ENCODE peak calls at places on chromosomes 3 and 15, in ten cellular contexts. One of them, this sample, is unnamed.
A peak's percentile ranks its signal among the peaks of the same experiment; 100 is the strongest.

GRCh38 chr15:92633418-92633817 is 22.2 kb downstream of the FAM174B start:
- DNase-seq in stomach: no peak
- DNase-seq in K562: no peak
- DNase-seq in ovary: peak; percentile 2
- DNase-seq in suprapubic skin: no peak
- DNase-seq in sigmoid colon: no peak
- DNase-seq in esophagus muscularis mucosa: no peak
- DNase-seq in upper lobe of left lung: no peak
- DNase-seq in H1: no peak
- DNase-seq in A549: no peak
- DNase-seq in this sample: no peak

GRCh38 chr3:101623656-101624055 is 49.7 kb downstream of the PCNP start:
- DNase-seq in A549: no peak
- DNase-seq in ovary: no peak
- DNase-seq in H1: no peak
- DNase-seq in K562: no peak
- DNase-seq in sigmoid colon: no peak
- DNase-seq in stomach: no peak
- DNase-seq in upper lobe of left lung: no peak
- DNase-seq in esophagus muscularis mucosa: no peak
- DNase-seq in suprapubic skin: no peak
- DNase-seq in this sample: no peak

GRCh38 chr15:65209701-65210643 is 1.3 kb downstream of the CILP start:
- DNase-seq in esophagus muscularis mucosa: no peak
- DNase-seq in A549: no peak
- DNase-seq in upper lobe of left lung: no peak
- DNase-seq in K562: no peak
- DNase-seq in sigmoid colon: peak; percentile 69
- DNase-seq in suprapubic skin: no peak
- DNase-seq in H1: no peak
- DNase-seq in ovary: no peak
- DNase-seq in stomach: no peak
- DNase-seq in this sample: no peak

GRCh38 chr15:27028836-27029482 is 58.0 kb downstream of the GABRG3 start:
- DNase-seq in H1: no peak
- DNase-seq in upper lobe of left lung: peak; percentile 54
- DNase-seq in ovary: no peak
- DNase-seq in sigmoid colon: no peak
- DNase-seq in esophagus muscularis mucosa: peak; percentile 53
- DNase-seq in stomach: no peak
- DNase-seq in suprapubic skin: no peak
- DNase-seq in K562: no peak
- DNase-seq in A549: no peak
- DNase-seq in this sample: no peak

GRCh38 chr3:17840651-17841050 is 98.2 kb upstream of the TBC1D5 start:
- DNase-seq in H1: no peak
- DNase-seq in sigmoid colon: no peak
- DNase-seq in upper lobe of left lung: no peak
- DNase-seq in suprapubic skin: no peak
- DNase-seq in ovary: no peak
- DNase-seq in K562: no peak
- DNase-seq in A549: no peak
- DNase-seq in stomach: no peak
- DNase-seq in esophagus muscularis mucosa: no peak
- DNase-seq in this sample: no peak

GRCh38 chr15:34494084-34494399 is 56.4 kb upstream of the GOLGA8A start:
- DNase-seq in K562: no peak
- DNase-seq in H1: no peak
- DNase-seq in suprapubic skin: no peak
- DNase-seq in stomach: no peak
- DNase-seq in upper lobe of left lung: no peak
- DNase-seq in A549: no peak
- DNase-seq in esophagus muscularis mucosa: no peak
- DNase-seq in sigmoid colon: no peak
- DNase-seq in ovary: no peak
- DNase-seq in this sample: no peak

GRCh38 chr3:105518806-105519418 is 152.2 kb downstream of the ALCAM start:
- DNase-seq in esophagus muscularis mucosa: no peak
- DNase-seq in K562: peak; percentile 17
- DNase-seq in stomach: no peak
- DNase-seq in sigmoid colon: no peak
- DNase-seq in A549: peak; percentile 74
- DNase-seq in ovary: no peak
- DNase-seq in H1: no peak
- DNase-seq in suprapubic skin: no peak
- DNase-seq in upper lobe of left lung: no peak
- DNase-seq in this sample: no peak

GRCh38 chr3:87247086-87247781 is 20.1 kb downstream of the CHMP2B start:
- DNase-seq in suprapubic skin: no peak
- DNase-seq in H1: no peak
- DNase-seq in stomach: no peak
- DNase-seq in sigmoid colon: no peak
- DNase-seq in A549: no peak
- DNase-seq in esophagus muscularis mucosa: no peak
- DNase-seq in ovary: no peak
- DNase-seq in upper lobe of left lung: no peak
- DNase-seq in K562: no peak
- DNase-seq in this sample: no peak

GRCh38 chr15:57322602-57323250 is 53.6 kb upstream of the CGNL1 start:
- DNase-seq in ovary: no peak
- DNase-seq in A549: no peak
- DNase-seq in stomach: no peak
- DNase-seq in sigmoid colon: no peak
- DNase-seq in suprapubic skin: no peak
- DNase-seq in esophagus muscularis mucosa: no peak
- DNase-seq in upper lobe of left lung: no peak
- DNase-seq in K562: no peak
- DNase-seq in H1: no peak
- DNase-seq in this sample: no peak
- H3K27ac ChIP-seq in ovary: no peak overlapping the region
- H3K27ac ChIP-seq in A549: peak overlapping the region; percentile 91
- H3K27ac ChIP-seq in stomach: no peak overlapping the region
- H3K27ac ChIP-seq in sigmoid colon: no peak overlapping the region
- H3K27ac ChIP-seq in suprapubic skin: no peak overlapping the region
- H3K27ac ChIP-seq in esophagus muscularis mucosa: no peak overlapping the region
- H3K27ac ChIP-seq in upper lobe of left lung: no peak overlapping the region
- H3K27ac ChIP-seq in K562: peak overlapping the region; percentile 99
- H3K27ac ChIP-seq in H1: no peak overlapping the region
- H3K27ac ChIP-seq in this sample: peak overlapping the region; percentile 82

DNA sequence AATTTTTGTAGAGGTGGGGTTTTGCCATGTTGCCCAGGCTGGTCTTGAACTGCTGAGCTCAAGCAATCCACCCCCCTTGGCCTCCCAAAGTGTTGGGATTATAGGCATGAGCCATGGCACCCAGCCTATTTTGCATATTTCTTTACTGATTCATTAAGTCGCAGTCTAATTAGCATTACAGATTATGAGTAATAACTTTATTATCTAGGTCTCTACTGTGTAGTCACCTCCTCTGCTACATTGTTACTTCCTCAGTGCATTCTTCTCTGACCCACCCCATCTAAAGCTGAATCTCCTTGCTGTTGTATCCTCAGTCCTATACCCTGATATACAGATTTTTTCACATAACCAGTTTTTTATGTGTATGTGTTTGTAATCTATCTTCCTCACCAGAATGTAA is 61.7 kb downstream of the TFDP2 start:
- DNase-seq in stomach: no peak
- DNase-seq in suprapubic skin: no peak
- DNase-seq in K562: no peak
- DNase-seq in sigmoid colon: no peak
- DNase-seq in upper lobe of left lung: no peak
- DNase-seq in esophagus muscularis mucosa: no peak
- DNase-seq in A549: no peak
- DNase-seq in ovary: no peak
- DNase-seq in H1: no peak
- DNase-seq in this sample: no peak
- TF ChIP-seq EP300 in stomach: no peak
- TF ChIP-seq EP300 in suprapubic skin: no peak
- TF ChIP-seq EP300 in K562: no peak
- TF ChIP-seq EP300 in sigmoid colon: no peak
- TF ChIP-seq EP300 in upper lobe of left lung: no peak
- TF ChIP-seq EP300 in esophagus muscularis mucosa: no peak
- TF ChIP-seq EP300 in A549: no peak
- TF ChIP-seq EP300 in ovary: no peak
- TF ChIP-seq EP300 in H1: no peak
- TF ChIP-seq EP300 in this sample: no peak

GRCh38 chr15:40295870-40296560 is 11.7 kb downstream of the PLCB2 start:
- DNase-seq in H1: no peak
- DNase-seq in ovary: no peak
- DNase-seq in upper lobe of left lung: no peak
- DNase-seq in suprapubic skin: no peak
- DNase-seq in sigmoid colon: peak; percentile 74
- DNase-seq in esophagus muscularis mucosa: no peak
- DNase-seq in stomach: no peak
- DNase-seq in K562: no peak
- DNase-seq in A549: no peak
- DNase-seq in this sample: no peak
- TF ChIP-seq POLR2A in H1: no peak
- TF ChIP-seq POLR2A in ovary: no peak
- TF ChIP-seq POLR2A in upper lobe of left lung: no peak
- TF ChIP-seq POLR2A in suprapubic skin: no peak
- TF ChIP-seq POLR2A in sigmoid colon: no peak
- TF ChIP-seq POLR2A in esophagus muscularis mucosa: no peak
- TF ChIP-seq POLR2A in stomach: no peak
- TF ChIP-seq POLR2A in K562: no peak
- TF ChIP-seq POLR2A in A549: no peak
- TF ChIP-seq POLR2A in this sample: no peak

GRCh38 chr3:16442730-16443129 is 70.8 kb downstream of the RFTN1 start:
- DNase-seq in K562: no peak
- DNase-seq in H1: no peak
- DNase-seq in suprapubic skin: no peak
- DNase-seq in stomach: no peak
- DNase-seq in sigmoid colon: no peak
- DNase-seq in ovary: no peak
- DNase-seq in esophagus muscularis mucosa: no peak
- DNase-seq in A549: no peak
- DNase-seq in upper lobe of left lung: no peak
- DNase-seq in this sample: no peak
- H3K27ac ChIP-seq in K562: no peak overlapping the region
- H3K27ac ChIP-seq in H1: no peak overlapping the region
- H3K27ac ChIP-seq in suprapubic skin: no peak overlapping the region
- H3K27ac ChIP-seq in stomach: no peak overlapping the region
- H3K27ac ChIP-seq in sigmoid colon: no peak overlapping the region
- H3K27ac ChIP-seq in ovary: no peak overlapping the region
- H3K27ac ChIP-seq in esophagus muscularis mucosa: no peak overlapping the region
- H3K27ac ChIP-seq in A549: no peak overlapping the region
- H3K27ac ChIP-seq in upper lobe of left lung: no peak overlapping the region
- H3K27ac ChIP-seq in this sample: no peak overlapping the region

DNA sequence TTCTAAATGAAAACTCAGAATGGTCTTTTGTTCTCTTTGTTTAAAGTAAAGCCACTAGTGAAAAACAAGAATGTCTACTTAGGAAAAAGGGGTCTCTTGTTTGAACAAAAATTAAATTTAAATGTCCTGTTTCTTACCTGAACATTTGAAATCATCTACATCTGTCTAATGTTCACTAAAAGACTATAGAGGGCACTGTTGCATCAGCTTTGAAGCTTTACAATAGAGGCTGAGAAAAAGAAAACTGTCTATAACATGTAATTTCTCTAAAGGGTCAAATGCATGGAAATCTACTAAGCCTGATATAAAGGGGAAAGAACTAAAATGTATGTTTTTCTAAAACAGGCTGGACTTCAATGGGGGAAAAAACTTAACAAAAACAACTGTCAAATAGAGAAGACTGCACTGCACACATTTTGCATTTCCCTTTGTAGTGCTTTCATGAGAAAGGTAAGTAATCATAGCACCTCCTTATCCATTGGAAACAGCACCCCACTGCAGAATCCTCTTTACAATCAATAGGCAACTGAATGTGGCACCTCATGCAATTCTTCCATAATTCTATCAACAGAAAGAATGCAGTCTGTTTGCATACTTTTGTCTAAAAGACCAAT is 26.3 kb downstream of the DPH6 start:
- DNase-seq in esophagus muscularis mucosa: no peak
- DNase-seq in sigmoid colon: no peak
- DNase-seq in K562: peak; percentile 12
- DNase-seq in A549: peak; percentile 32
- DNase-seq in ovary: no peak
- DNase-seq in suprapubic skin: no peak
- DNase-seq in stomach: no peak
- DNase-seq in H1: no peak
- DNase-seq in upper lobe of left lung: no peak
- DNase-seq in this sample: no peak
- TF ChIP-seq EP300 in esophagus muscularis mucosa: no peak
- TF ChIP-seq EP300 in sigmoid colon: no peak
- TF ChIP-seq EP300 in K562: no peak
- TF ChIP-seq EP300 in A549: no peak
- TF ChIP-seq EP300 in ovary: no peak
- TF ChIP-seq EP300 in suprapubic skin: no peak
- TF ChIP-seq EP300 in stomach: no peak
- TF ChIP-seq EP300 in H1: no peak
- TF ChIP-seq EP300 in upper lobe of left lung: no peak
- TF ChIP-seq EP300 in this sample: no peak

GRCh38 chr15:43775411-43775965 is 1.3 kb downstream of the ELL3 start:
- DNase-seq in K562: no peak
- DNase-seq in esophagus muscularis mucosa: no peak
- DNase-seq in sigmoid colon: no peak
- DNase-seq in ovary: peak; percentile 43
- DNase-seq in H1: peak; percentile 66
- DNase-seq in A549: peak; percentile 77
- DNase-seq in suprapubic skin: peak; percentile 76
- DNase-seq in stomach: peak; percentile 67
- DNase-seq in upper lobe of left lung: no peak
- DNase-seq in this sample: peak; percentile 89
- TF ChIP-seq POLR2A in K562: peak; percentile 28
- TF ChIP-seq POLR2A in esophagus muscularis mucosa: no peak
- TF ChIP-seq POLR2A in sigmoid colon: no peak
- TF ChIP-seq POLR2A in ovary: no peak
- TF ChIP-seq POLR2A in H1: peak; percentile 54
- TF ChIP-seq POLR2A in A549: no peak
- TF ChIP-seq POLR2A in suprapubic skin: no peak
- TF ChIP-seq POLR2A in stomach: no peak
- TF ChIP-seq POLR2A in upper lobe of left lung: no peak
- TF ChIP-seq POLR2A in this sample: peak; percentile 77

GRCh38 chr3:36909181-36909580 is 35.7 kb downstream of the TRANK1 start:
- DNase-seq in K562: no peak
- DNase-seq in esophagus muscularis mucosa: no peak
- DNase-seq in suprapubic skin: no peak
- DNase-seq in stomach: no peak
- DNase-seq in A549: no peak
- DNase-seq in H1: no peak
- DNase-seq in sigmoid colon: no peak
- DNase-seq in upper lobe of left lung: no peak
- DNase-seq in ovary: no peak
- DNase-seq in this sample: no peak
- H3K27ac ChIP-seq in K562: no peak overlapping the region
- H3K27ac ChIP-seq in esophagus muscularis mucosa: no peak overlapping the region
- H3K27ac ChIP-seq in suprapubic skin: no peak overlapping the region
- H3K27ac ChIP-seq in stomach: peak overlapping the region; percentile 93
- H3K27ac ChIP-seq in A549: no peak overlapping the region
- H3K27ac ChIP-seq in H1: no peak overlapping the region
- H3K27ac ChIP-seq in sigmoid colon: no peak overlapping the region
- H3K27ac ChIP-seq in upper lobe of left lung: peak overlapping the region; percentile 90
- H3K27ac ChIP-seq in ovary: no peak overlapping the region
- H3K27ac ChIP-seq in this sample: peak overlapping the region; percentile 81

DNA sequence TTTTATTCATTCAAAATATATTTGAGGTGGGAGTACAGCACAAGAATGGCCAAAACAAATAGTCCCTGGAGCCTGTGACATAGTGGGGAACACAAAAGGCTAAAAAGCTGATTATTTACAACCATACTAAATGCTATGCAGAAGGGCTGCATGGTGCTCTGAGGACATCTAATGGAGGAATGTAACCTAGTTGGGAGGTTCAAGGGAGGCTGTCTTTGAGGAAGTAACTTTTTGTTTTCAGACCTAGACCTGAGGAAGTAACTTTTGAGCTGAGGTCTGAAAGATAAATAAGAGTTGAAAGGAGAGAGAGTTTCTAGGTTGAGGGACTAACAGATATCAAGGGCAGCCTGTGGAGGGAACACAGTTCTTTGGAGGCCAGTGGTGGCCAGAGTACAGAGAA is 34.8 kb upstream of the RASA2 start:
- DNase-seq in sigmoid colon: no peak
- DNase-seq in H1: no peak
- DNase-seq in upper lobe of left lung: no peak
- DNase-seq in ovary: no peak
- DNase-seq in suprapubic skin: no peak
- DNase-seq in esophagus muscularis mucosa: no peak
- DNase-seq in A549: peak; percentile 82
- DNase-seq in K562: peak; percentile 26
- DNase-seq in stomach: no peak
- DNase-seq in this sample: no peak
- TF ChIP-seq EP300 in sigmoid colon: no peak
- TF ChIP-seq EP300 in H1: no peak
- TF ChIP-seq EP300 in upper lobe of left lung: no peak
- TF ChIP-seq EP300 in ovary: no peak
- TF ChIP-seq EP300 in suprapubic skin: no peak
- TF ChIP-seq EP300 in esophagus muscularis mucosa: no peak
- TF ChIP-seq EP300 in A549: no peak
- TF ChIP-seq EP300 in K562: no peak
- TF ChIP-seq EP300 in stomach: no peak
- TF ChIP-seq EP300 in this sample: no peak

This sample was measured in transverse colon.